ENCODE peak calls at places on chromosomes 7 and 10, in five cellular contexts. One of them, this sample, is unnamed.

GRCh38 chr7:98802088-98802780 is 67.6 kb downstream of the TMEM130 start:
- DNase-seq in SJCRH30: peak; percentile 82
- DNase-seq in neural progenitor cell: peak; percentile 68
- DNase-seq in pancreas: peak; percentile 28
- DNase-seq in CD8-positive, alpha-beta T cell: no peak
- DNase-seq in this sample: peak; percentile 47

GRCh38 chr10:122498521-122498920 is 37.2 kb downstream of the HTRA1 start:
- DNase-seq in CD8-positive, alpha-beta T cell: no peak
- DNase-seq in SJCRH30: no peak
- DNase-seq in neural progenitor cell: no peak
- DNase-seq in pancreas: no peak
- DNase-seq in this sample: no peak

GRCh38 chr7:122605929-122606328 is 93.0 kb downstream of the RNF133 start:
- DNase-seq in SJCRH30: no peak
- DNase-seq in CD8-positive, alpha-beta T cell: no peak
- DNase-seq in neural progenitor cell: no peak
- DNase-seq in pancreas: no peak
- DNase-seq in this sample: no peak

GRCh38 chr10:16521311-16522016 is at the start of gene C1QL3:
- DNase-seq in pancreas: peak; percentile 16
- DNase-seq in neural progenitor cell: peak; percentile 71
- DNase-seq in SJCRH30: no peak
- DNase-seq in CD8-positive, alpha-beta T cell: no peak
- DNase-seq in this sample: no peak

GRCh38 chr10:101031128-101031795 is at the start of the genes PDZD7 and SFXN3:
- DNase-seq in CD8-positive, alpha-beta T cell: peak; percentile 97
- DNase-seq in SJCRH30: peak; percentile 80
- DNase-seq in neural progenitor cell: peak; percentile 93
- DNase-seq in pancreas: peak; percentile 97
- DNase-seq in this sample: peak; percentile 98

GRCh38 chr10:1434912-1435692 is 302.2 kb downstream of the ADARB2 start:
- DNase-seq in SJCRH30: no peak
- DNase-seq in CD8-positive, alpha-beta T cell: no peak
- DNase-seq in neural progenitor cell: peak; percentile 48
- DNase-seq in pancreas: no peak
- DNase-seq in this sample: no peak

GRCh38 chr10:129971381-129972144 is 7.5 kb upstream of the EBF3 start:
- DNase-seq in SJCRH30: peak; percentile 21
- DNase-seq in neural progenitor cell: peak; percentile 91
- DNase-seq in CD8-positive, alpha-beta T cell: no peak
- DNase-seq in pancreas: peak; percentile 53
- DNase-seq in this sample: peak; percentile 71

GRCh38 chr10:131675104-131675503 is 225.7 kb upstream of the PPP2R2D start:
- DNase-seq in neural progenitor cell: no peak
- DNase-seq in SJCRH30: no peak
- DNase-seq in pancreas: no peak
- DNase-seq in CD8-positive, alpha-beta T cell: no peak
- DNase-seq in this sample: no peak

GRCh38 chr10:102410427-102411073 is 8.0 kb downstream of the PSD start:
- DNase-seq in CD8-positive, alpha-beta T cell: peak; percentile 56
- DNase-seq in pancreas: no peak
- DNase-seq in neural progenitor cell: peak; percentile 60
- DNase-seq in SJCRH30: no peak
- DNase-seq in this sample: no peak

GRCh38 chr10:8369666-8370065 is 315.2 kb downstream of the GATA3 start:
- DNase-seq in pancreas: no peak
- DNase-seq in SJCRH30: no peak
- DNase-seq in CD8-positive, alpha-beta T cell: no peak
- DNase-seq in neural progenitor cell: no peak
- DNase-seq in this sample: no peak

GRCh38 chr7:128962837-128963236 is 25.1 kb downstream of the IRF5 start:
- DNase-seq in CD8-positive, alpha-beta T cell: no peak
- DNase-seq in neural progenitor cell: no peak
- DNase-seq in pancreas: no peak
- DNase-seq in SJCRH30: no peak
- DNase-seq in this sample: no peak

GRCh38 chr7:45065031-45065995 is 23.5 kb downstream of the NACAD start:
- DNase-seq in neural progenitor cell: no peak
- DNase-seq in pancreas: no peak
- DNase-seq in SJCRH30: no peak
- DNase-seq in CD8-positive, alpha-beta T cell: no peak
- DNase-seq in this sample: no peak

GRCh38 chr10:124285587-124286527 is 132.9 kb downstream of the OAT start:
- DNase-seq in CD8-positive, alpha-beta T cell: no peak
- DNase-seq in pancreas: no peak
- DNase-seq in neural progenitor cell: no peak
- DNase-seq in SJCRH30: no peak
- DNase-seq in this sample: no peak

GRCh38 chr10:329361-330099 is 194.3 kb downstream of the ZMYND11 start:
- DNase-seq in SJCRH30: peak; percentile 76
- DNase-seq in CD8-positive, alpha-beta T cell: peak; percentile 45
- DNase-seq in pancreas: peak; percentile 90
- DNase-seq in neural progenitor cell: peak; percentile 43
- DNase-seq in this sample: peak; percentile 72

GRCh38 chr7:75578081-75578480 is 86.0 kb downstream of the SPDYE5 start:
- DNase-seq in SJCRH30: no peak
- DNase-seq in pancreas: no peak
- DNase-seq in neural progenitor cell: no peak
- DNase-seq in CD8-positive, alpha-beta T cell: no peak
- DNase-seq in this sample: no peak

GRCh38 chr7:75583255-75583654 is 91.1 kb downstream of the SPDYE5 start:
- DNase-seq in pancreas: no peak
- DNase-seq in SJCRH30: no peak
- DNase-seq in neural progenitor cell: no peak
- DNase-seq in CD8-positive, alpha-beta T cell: no peak
- DNase-seq in this sample: no peak

GRCh38 chr7:75584385-75584784 is 92.3 kb downstream of the SPDYE5 start:
- DNase-seq in SJCRH30: no peak
- DNase-seq in pancreas: no peak
- DNase-seq in CD8-positive, alpha-beta T cell: no peak
- DNase-seq in neural progenitor cell: no peak
- DNase-seq in this sample: no peak

GRCh38 chr7:75575488-75576112 is 83.5 kb downstream of the SPDYE5 start:
- DNase-seq in neural progenitor cell: peak; percentile 42
- DNase-seq in pancreas: no peak
- DNase-seq in CD8-positive, alpha-beta T cell: no peak
- DNase-seq in SJCRH30: peak; percentile 20
- DNase-seq in this sample: no peak

GRCh38 chr7:75579899-75580298 is 87.8 kb downstream of the SPDYE5 start:
- DNase-seq in CD8-positive, alpha-beta T cell: no peak
- DNase-seq in pancreas: no peak
- DNase-seq in neural progenitor cell: no peak
- DNase-seq in SJCRH30: no peak
- DNase-seq in this sample: no peak
- H3K36me3 ChIP-seq in CD8-positive, alpha-beta T cell: no peaks in the 10 kb centered on the region
- H3K36me3 ChIP-seq in pancreas: no peaks in the 10 kb centered on the region
- H3K36me3 ChIP-seq in neural progenitor cell: no peaks in the 10 kb centered on the region
- H3K36me3 ChIP-seq in SJCRH30: peaks cover 27% of the 10 kb centered on the region
- H3K36me3 ChIP-seq in this sample: peaks cover 14% of the 10 kb centered on the region

GRCh38 chr7:158316466-158317031 is 271.1 kb downstream of the PTPRN2 start:
- DNase-seq in SJCRH30: no peak
- DNase-seq in CD8-positive, alpha-beta T cell: no peak
- DNase-seq in neural progenitor cell: no peak
- DNase-seq in pancreas: no peak
- DNase-seq in this sample: no peak
- H3K9me3 ChIP-seq in SJCRH30: no peaks in the 10 kb centered on the region
- H3K9me3 ChIP-seq in CD8-positive, alpha-beta T cell: no peaks in the 10 kb centered on the region
- H3K9me3 ChIP-seq in neural progenitor cell: no peaks in the 10 kb centered on the region
- H3K9me3 ChIP-seq in pancreas: no peaks in the 10 kb centered on the region
- H3K9me3 ChIP-seq in this sample: no peaks in the 10 kb centered on the region

DNA sequence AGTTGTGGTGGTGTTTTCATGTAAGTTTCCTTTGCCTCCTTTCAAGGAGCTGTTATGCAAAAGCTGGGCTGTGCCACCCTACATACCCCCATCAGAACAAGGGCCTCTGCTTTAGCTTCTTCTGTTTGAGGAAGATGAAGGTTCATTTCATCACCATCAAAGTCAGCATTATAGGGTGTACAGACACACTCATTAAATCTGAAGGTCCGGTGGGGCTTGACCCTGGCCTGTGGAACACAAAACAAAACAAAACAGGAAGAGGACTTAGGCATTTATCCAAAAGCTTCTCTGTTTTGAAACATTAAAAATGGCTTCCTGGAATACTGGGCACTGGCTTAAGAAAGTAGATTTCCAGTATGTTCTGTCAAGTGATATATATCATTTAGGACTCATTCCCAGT is 15.8 kb downstream of the POLR3A start:
- DNase-seq in CD8-positive, alpha-beta T cell: no peak
- DNase-seq in neural progenitor cell: no peak
- DNase-seq in SJCRH30: no peak
- DNase-seq in pancreas: no peak
- DNase-seq in this sample: no peak
- H3K36me3 ChIP-seq in CD8-positive, alpha-beta T cell: peaks cover 58% of the 10 kb centered on the region
- H3K36me3 ChIP-seq in neural progenitor cell: peaks cover 10% of the 10 kb centered on the region
- H3K36me3 ChIP-seq in SJCRH30: peaks cover 59% of the 10 kb centered on the region
- H3K36me3 ChIP-seq in pancreas: peaks cover 71% of the 10 kb centered on the region
- H3K36me3 ChIP-seq in this sample: peaks cover 86% of the 10 kb centered on the region

DNA sequence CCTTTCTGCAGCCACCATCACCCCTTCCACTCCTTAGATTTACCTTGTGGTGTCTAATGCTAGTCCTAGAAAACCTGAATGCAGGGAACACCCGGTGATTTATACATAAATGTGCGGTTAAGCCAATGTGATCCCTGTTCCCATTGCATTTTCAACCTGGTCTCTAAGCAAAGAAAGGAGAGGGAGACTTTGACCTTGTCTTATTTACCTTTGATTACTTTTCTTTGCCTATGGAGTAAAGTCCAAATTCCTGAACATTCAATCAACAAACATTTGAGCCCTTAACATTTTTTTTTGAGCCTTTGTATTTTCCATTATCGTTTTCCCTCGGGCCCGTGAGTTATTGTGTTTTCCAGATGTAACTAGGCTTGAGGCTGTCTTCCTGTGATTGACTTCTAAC is 233.9 kb downstream of the ZNF248 start:
- DNase-seq in neural progenitor cell: no peak
- DNase-seq in SJCRH30: no peak
- DNase-seq in pancreas: no peak
- DNase-seq in CD8-positive, alpha-beta T cell: no peak
- DNase-seq in this sample: no peak
- H3K9me3 ChIP-seq in neural progenitor cell: no peaks in the 10 kb centered on the region
- H3K9me3 ChIP-seq in SJCRH30: no peaks in the 10 kb centered on the region
- H3K9me3 ChIP-seq in pancreas: no peaks in the 10 kb centered on the region
- H3K9me3 ChIP-seq in CD8-positive, alpha-beta T cell: no peaks in the 10 kb centered on the region
- H3K9me3 ChIP-seq in this sample: no peaks in the 10 kb centered on the region

GRCh38 chr7:116895849-116896248 is 33.5 kb downstream of the CAPZA2 start:
- DNase-seq in pancreas: no peak
- DNase-seq in CD8-positive, alpha-beta T cell: no peak
- DNase-seq in SJCRH30: no peak
- DNase-seq in neural progenitor cell: no peak
- DNase-seq in this sample: no peak
- H3K36me3 ChIP-seq in pancreas: peaks cover 11% of the 10 kb centered on the region
- H3K36me3 ChIP-seq in CD8-positive, alpha-beta T cell: peaks cover 10% of the 10 kb centered on the region
- H3K36me3 ChIP-seq in SJCRH30: peaks cover 83% of the 10 kb centered on the region
- H3K36me3 ChIP-seq in neural progenitor cell: peaks cover 36% of the 10 kb centered on the region
- H3K36me3 ChIP-seq in this sample: peaks cover 25% of the 10 kb centered on the region

GRCh38 chr7:156002362-156003001 is 190.2 kb upstream of the SHH start:
- DNase-seq in pancreas: no peak
- DNase-seq in SJCRH30: no peak
- DNase-seq in CD8-positive, alpha-beta T cell: no peak
- DNase-seq in neural progenitor cell: no peak
- DNase-seq in this sample: no peak
- H3K9me3 ChIP-seq in pancreas: no peaks in the 10 kb centered on the region
- H3K9me3 ChIP-seq in SJCRH30: no peaks in the 10 kb centered on the region
- H3K9me3 ChIP-seq in CD8-positive, alpha-beta T cell: no peaks in the 10 kb centered on the region
- H3K9me3 ChIP-seq in neural progenitor cell: no peaks in the 10 kb centered on the region
- H3K9me3 ChIP-seq in this sample: no peaks in the 10 kb centered on the region

GRCh38 chr10:79312601-79313187 is 34.6 kb upstream of the PPIF start:
- DNase-seq in neural progenitor cell: no peak
- DNase-seq in pancreas: no peak
- DNase-seq in CD8-positive, alpha-beta T cell: no peak
- DNase-seq in SJCRH30: no peak
- DNase-seq in this sample: no peak

GRCh38 chr10:79310911-79311573 is 36.2 kb upstream of the PPIF start:
- DNase-seq in SJCRH30: no peak
- DNase-seq in neural progenitor cell: peak; percentile 37
- DNase-seq in CD8-positive, alpha-beta T cell: no peak
- DNase-seq in pancreas: no peak
- DNase-seq in this sample: no peak

GRCh38 chr10:79313320-79313719 is 33.9 kb upstream of the PPIF start:
- DNase-seq in neural progenitor cell: no peak
- DNase-seq in CD8-positive, alpha-beta T cell: no peak
- DNase-seq in SJCRH30: no peak
- DNase-seq in pancreas: no peak
- DNase-seq in this sample: no peak

GRCh38 chr10:79310217-79310865 is 36.9 kb upstream of the PPIF start:
- DNase-seq in CD8-positive, alpha-beta T cell: no peak
- DNase-seq in neural progenitor cell: no peak
- DNase-seq in SJCRH30: no peak
- DNase-seq in pancreas: no peak
- DNase-seq in this sample: no peak

DNA sequence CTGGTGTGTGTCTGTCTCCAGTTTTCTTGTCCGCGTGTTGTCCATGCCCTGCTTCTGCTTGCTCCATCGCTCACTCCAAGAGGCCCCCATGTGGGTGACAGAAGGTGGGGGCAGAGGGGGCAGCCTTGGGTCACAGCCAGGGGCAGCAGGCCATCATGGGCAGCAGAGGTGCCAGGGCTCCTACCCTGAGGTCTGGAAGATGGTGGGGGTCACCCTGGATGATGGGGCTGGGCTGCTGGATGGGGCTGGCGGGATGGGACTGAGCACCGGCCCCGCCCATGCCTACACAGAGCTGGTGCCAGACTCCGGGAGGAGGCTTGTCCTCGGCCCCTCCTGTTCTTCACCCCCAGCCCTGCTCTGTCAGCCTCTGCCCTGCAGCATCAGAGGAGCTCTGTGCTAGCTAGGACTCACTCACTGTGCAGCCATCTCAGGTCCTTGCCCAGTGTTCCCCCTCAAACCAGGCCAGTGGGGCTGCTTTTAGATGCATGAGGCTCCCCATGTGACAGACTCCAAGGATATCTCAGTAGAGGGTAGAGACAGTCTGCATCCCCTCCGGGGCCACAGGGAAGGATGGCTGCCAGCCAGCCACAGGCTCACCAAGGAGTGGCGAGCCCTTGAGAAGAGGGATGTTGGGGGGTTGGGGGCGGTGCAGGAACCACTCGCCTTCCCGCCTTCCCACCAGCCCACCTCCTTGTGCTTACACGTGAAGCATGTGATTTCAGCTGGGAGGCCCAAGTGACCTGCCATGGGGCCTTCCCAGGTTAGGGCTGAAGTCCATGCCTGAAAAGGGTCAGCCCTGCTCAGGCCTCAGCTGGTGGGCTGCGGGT is 35.5 kb upstream of the PPIF start:
- DNase-seq in CD8-positive, alpha-beta T cell: no peak
- DNase-seq in pancreas: no peak
- DNase-seq in neural progenitor cell: no peak
- DNase-seq in SJCRH30: no peak
- DNase-seq in this sample: no peak
- H3K36me3 ChIP-seq in CD8-positive, alpha-beta T cell: peaks cover 6% of the 10 kb centered on the region
- H3K36me3 ChIP-seq in pancreas: peaks cover 53% of the 10 kb centered on the region
- H3K36me3 ChIP-seq in neural progenitor cell: no peaks in the 10 kb centered on the region
- H3K36me3 ChIP-seq in SJCRH30: peaks cover 17% of the 10 kb centered on the region
- H3K36me3 ChIP-seq in this sample: no peaks in the 10 kb centered on the region

This sample was measured in HAP-1.